ENCODE peak calls at places on chromosomes 3 and 15, in six cellular contexts. One of them, this sample, is unnamed.

GRCh38 chr3:19886404-19886803 is 47.6 kb downstream of the EFHB start:
- DNase-seq in neuronal stem cell: no peak
- DNase-seq in IMR-90: no peak
- DNase-seq in trophoblast cell: no peak
- DNase-seq in mesendoderm: no peak
- DNase-seq in mesenchymal stem cell: no peak
- DNase-seq in this sample: no peak

GRCh38 chr3:8768364-8769087 is 887 bp downstream of the OXTR start:
- DNase-seq in neuronal stem cell: no peak
- DNase-seq in IMR-90: no peak
- DNase-seq in trophoblast cell: no peak
- DNase-seq in mesendoderm: no peak
- DNase-seq in mesenchymal stem cell: peak
- DNase-seq in this sample: peak

GRCh38 chr3:122101646-122102045 is 46.5 kb downstream of the CD86 start:
- DNase-seq in neuronal stem cell: peak
- DNase-seq in IMR-90: peak
- DNase-seq in trophoblast cell: peak
- DNase-seq in mesendoderm: peak
- DNase-seq in mesenchymal stem cell: peak
- DNase-seq in this sample: no peak

GRCh38 chr3:123244128-123244527 is 42.4 kb downstream of the SEC22A start:
- DNase-seq in neuronal stem cell: no peak
- DNase-seq in IMR-90: no peak
- DNase-seq in trophoblast cell: no peak
- DNase-seq in mesendoderm: no peak
- DNase-seq in mesenchymal stem cell: no peak
- DNase-seq in this sample: no peak

GRCh38 chr15:31453558-31454318 is 127.1 kb downstream of the KLF13 start:
- DNase-seq in neuronal stem cell: no peak
- DNase-seq in IMR-90: no peak
- DNase-seq in trophoblast cell: no peak
- DNase-seq in mesendoderm: no peak
- DNase-seq in mesenchymal stem cell: no peak
- DNase-seq in this sample: no peak

GRCh38 chr3:39429466-39429865 is 22.9 kb downstream of the RPSA start:
- DNase-seq in neuronal stem cell: no peak
- DNase-seq in IMR-90: no peak
- DNase-seq in trophoblast cell: peak
- DNase-seq in mesendoderm: no peak
- DNase-seq in mesenchymal stem cell: no peak
- DNase-seq in this sample: peak

GRCh38 chr15:44489464-44489863 is 47.5 kb upstream of the EIF3J start:
- DNase-seq in neuronal stem cell: no peak
- DNase-seq in IMR-90: peak
- DNase-seq in trophoblast cell: peak
- DNase-seq in mesendoderm: no peak
- DNase-seq in mesenchymal stem cell: peak
- DNase-seq in this sample: no peak

GRCh38 chr3:11465744-11466611 is 177.7 kb downstream of the VGLL4 start:
- DNase-seq in neuronal stem cell: no peak
- DNase-seq in IMR-90: peak
- DNase-seq in trophoblast cell: no peak
- DNase-seq in mesendoderm: no peak
- DNase-seq in mesenchymal stem cell: peak
- DNase-seq in this sample: no peak

GRCh38 chr15:44584162-44584749 is 47.3 kb downstream of the EIF3J start:
- DNase-seq in neuronal stem cell: no peak
- DNase-seq in IMR-90: no peak
- DNase-seq in trophoblast cell: peak
- DNase-seq in mesendoderm: peak
- DNase-seq in mesenchymal stem cell: peak
- DNase-seq in this sample: peak

GRCh38 chr3:172454180-172454579 is 5.9 kb upstream of the GHSR start:
- DNase-seq in neuronal stem cell: no peak
- DNase-seq in IMR-90: no peak
- DNase-seq in trophoblast cell: no peak
- DNase-seq in mesendoderm: no peak
- DNase-seq in mesenchymal stem cell: no peak
- DNase-seq in this sample: no peak

GRCh38 chr3:79367066-79367465 is 400.7 kb downstream of the ROBO1 start:
- DNase-seq in neuronal stem cell: no peak
- DNase-seq in IMR-90: peak
- DNase-seq in trophoblast cell: peak
- DNase-seq in mesendoderm: no peak
- DNase-seq in mesenchymal stem cell: peak
- DNase-seq in this sample: no peak
- H2AK5ac ChIP-seq in neuronal stem cell: no peak
- H2AK5ac ChIP-seq in IMR-90: no peak
- H2AK5ac ChIP-seq in trophoblast cell: no peak
- H2AK5ac ChIP-seq in mesendoderm: no peak
- H2AK5ac ChIP-seq in mesenchymal stem cell: no peak
- H2AK5ac ChIP-seq in this sample: no peak

GRCh38 chr3:32815812-32816438 is 1.9 kb upstream of the TRIM71 start:
- DNase-seq in neuronal stem cell: no peak
- DNase-seq in IMR-90: no peak
- DNase-seq in trophoblast cell: no peak
- DNase-seq in mesendoderm: peak
- DNase-seq in mesenchymal stem cell: no peak
- DNase-seq in this sample: no peak
- H2AK5ac ChIP-seq in neuronal stem cell: no peak
- H2AK5ac ChIP-seq in IMR-90: no peak
- H2AK5ac ChIP-seq in trophoblast cell: peak
- H2AK5ac ChIP-seq in mesendoderm: peak
- H2AK5ac ChIP-seq in mesenchymal stem cell: no peak
- H2AK5ac ChIP-seq in this sample: peak

GRCh38 chr3:130838898-130839572 is 54.8 kb upstream of the ATP2C1 start:
- DNase-seq in neuronal stem cell: no peak
- DNase-seq in IMR-90: no peak
- DNase-seq in trophoblast cell: peak
- DNase-seq in mesendoderm: no peak
- DNase-seq in mesenchymal stem cell: no peak
- DNase-seq in this sample: no peak
- H2AK5ac ChIP-seq in neuronal stem cell: no peak
- H2AK5ac ChIP-seq in IMR-90: no peak
- H2AK5ac ChIP-seq in trophoblast cell: no peak
- H2AK5ac ChIP-seq in mesendoderm: no peak
- H2AK5ac ChIP-seq in mesenchymal stem cell: no peak
- H2AK5ac ChIP-seq in this sample: no peak

GRCh38 chr15:41564286-41564959 is 5.4 kb downstream of the TYRO3 start:
- DNase-seq in neuronal stem cell: peak
- DNase-seq in IMR-90: no peak
- DNase-seq in trophoblast cell: no peak
- DNase-seq in mesendoderm: peak
- DNase-seq in mesenchymal stem cell: peak
- DNase-seq in this sample: no peak
- H2AK5ac ChIP-seq in neuronal stem cell: peak
- H2AK5ac ChIP-seq in IMR-90: peak
- H2AK5ac ChIP-seq in trophoblast cell: no peak
- H2AK5ac ChIP-seq in mesendoderm: peak
- H2AK5ac ChIP-seq in mesenchymal stem cell: no peak
- H2AK5ac ChIP-seq in this sample: peak

DNA sequence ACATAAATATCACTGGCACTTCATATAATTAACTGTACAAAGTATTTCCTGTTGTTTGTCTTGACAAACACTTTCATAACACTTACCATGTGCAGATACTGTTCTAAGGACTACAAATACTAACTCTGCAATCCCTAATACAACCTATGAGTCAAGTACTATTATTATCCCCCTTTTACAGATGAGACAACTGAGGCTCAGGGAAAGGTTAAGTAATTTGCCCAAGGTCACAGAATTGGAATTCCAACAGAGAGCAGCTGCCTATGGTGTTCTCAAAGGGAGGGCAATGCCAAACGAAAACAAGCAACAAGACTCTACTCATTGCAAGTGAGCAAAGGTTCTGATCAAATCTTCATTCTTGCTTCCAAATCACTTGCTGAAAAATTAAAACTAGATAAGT is 85.9 kb downstream of the MAGI1 start:
- DNase-seq in neuronal stem cell: no peak
- DNase-seq in IMR-90: no peak
- DNase-seq in trophoblast cell: no peak
- DNase-seq in mesendoderm: no peak
- DNase-seq in mesenchymal stem cell: no peak
- DNase-seq in this sample: no peak
- H2AK5ac ChIP-seq in neuronal stem cell: no peak
- H2AK5ac ChIP-seq in IMR-90: peak
- H2AK5ac ChIP-seq in trophoblast cell: no peak
- H2AK5ac ChIP-seq in mesendoderm: no peak
- H2AK5ac ChIP-seq in mesenchymal stem cell: peak
- H2AK5ac ChIP-seq in this sample: peak

GRCh38 chr3:71498543-71498942 is 85.0 kb downstream of the FOXP1 start:
- DNase-seq in neuronal stem cell: no peak
- DNase-seq in IMR-90: no peak
- DNase-seq in trophoblast cell: no peak
- DNase-seq in mesendoderm: peak
- DNase-seq in mesenchymal stem cell: no peak
- DNase-seq in this sample: no peak
- H2AK5ac ChIP-seq in neuronal stem cell: no peak
- H2AK5ac ChIP-seq in IMR-90: no peak
- H2AK5ac ChIP-seq in trophoblast cell: peak
- H2AK5ac ChIP-seq in mesendoderm: no peak
- H2AK5ac ChIP-seq in mesenchymal stem cell: peak
- H2AK5ac ChIP-seq in this sample: peak

GRCh38 chr15:99928429-99928981 is 195.3 kb upstream of the LYSMD4 start:
- DNase-seq in neuronal stem cell: peak
- DNase-seq in IMR-90: peak
- DNase-seq in trophoblast cell: peak
- DNase-seq in mesendoderm: peak
- DNase-seq in mesenchymal stem cell: peak
- DNase-seq in this sample: peak
- H2AK5ac ChIP-seq in neuronal stem cell: no peak
- H2AK5ac ChIP-seq in IMR-90: no peak
- H2AK5ac ChIP-seq in trophoblast cell: no peak
- H2AK5ac ChIP-seq in mesendoderm: no peak
- H2AK5ac ChIP-seq in mesenchymal stem cell: no peak
- H2AK5ac ChIP-seq in this sample: no peak

DNA sequence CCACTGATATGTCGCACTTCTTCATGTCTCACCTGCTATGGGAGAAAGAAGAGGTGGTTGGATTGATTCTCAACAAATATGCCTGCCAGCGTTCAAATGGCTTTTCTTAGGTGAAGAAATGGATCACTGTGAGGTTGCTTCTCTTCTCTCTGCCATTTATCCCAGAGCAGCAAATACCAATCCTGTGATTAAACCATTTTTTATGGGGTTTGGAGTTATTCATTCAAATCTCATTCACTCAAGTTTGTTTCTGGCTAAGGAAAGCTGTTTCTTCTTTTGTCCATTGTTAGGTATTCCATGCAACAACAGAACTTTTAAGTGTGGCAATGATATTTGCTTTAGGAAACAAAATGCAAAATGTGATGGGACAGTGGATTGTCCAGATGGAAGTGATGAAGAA is 12.2 kb upstream of the C3orf52 start:
- DNase-seq in neuronal stem cell: no peak
- DNase-seq in IMR-90: peak
- DNase-seq in trophoblast cell: no peak
- DNase-seq in mesendoderm: no peak
- DNase-seq in mesenchymal stem cell: no peak
- DNase-seq in this sample: no peak
- H2AK5ac ChIP-seq in neuronal stem cell: no peak
- H2AK5ac ChIP-seq in IMR-90: peak
- H2AK5ac ChIP-seq in trophoblast cell: no peak
- H2AK5ac ChIP-seq in mesendoderm: no peak
- H2AK5ac ChIP-seq in mesenchymal stem cell: peak
- H2AK5ac ChIP-seq in this sample: no peak